ENCODE peak calls at places on chromosomes 16 and 17, in seven cellular contexts. K, Q, H, N, B, X and A are unnamed samples.
A peak's percentile ranks its signal among the peaks of the same experiment; 100 is the strongest.

GRCh38 chr16:1494711-1495110 is 1.6 kb downstream of the TELO2 start:
- DNase-seq in X (no peak), B (no peak), Q (peak; percentile 15), H (no peak), N (no peak), K (no peak), A (no peak)

GRCh38 chr16:3153077-3153368 is 18.2 kb downstream of the ZNF213 start:
- DNase-seq in X (no peak), N (no peak), K (no peak), H (no peak), B (no peak), Q (no peak), A (no peak)

GRCh38 chr16:64196444-64196843 is 925.4 kb downstream of the CDH11 start:
- DNase-seq in B (no peak), K (no peak), H (no peak), X (no peak), Q (peak; percentile 78), N (no peak), A (peak; percentile 81)

GRCh38 chr17:31225831-31226230 is 71.2 kb downstream of the OMG start:
- DNase-seq in X (no peak), H (no peak), K (no peak), N (no peak), B (no peak), Q (no peak), A (no peak)

GRCh38 chr17:47253541-47254402 is at the start of gene ITGB3:
- DNase-seq in X (peak; percentile 85), H (peak; percentile 65), N (peak; percentile 86), K (peak; percentile 82), B (peak; percentile 84), Q (peak; percentile 67), A (peak; percentile 83)

GRCh38 chr16:61580579-61580978 is 455.7 kb downstream of the CDH8 start:
- DNase-seq in Q (no peak), B (no peak), H (no peak), X (no peak), K (no peak), N (no peak), A (no peak)

GRCh38 chr17:78356163-78356713 is 3.6 kb downstream of the SOCS3 start:
- DNase-seq in K (peak; percentile 97), X (peak; percentile 89), Q (peak; percentile 98), B (peak; percentile 74), N (peak; percentile 92), H (no peak), A (peak; percentile 96)

GRCh38 chr16:46629331-46629843 is 8.2 kb upstream of the SHCBP1 start:
- DNase-seq in H (no peak), X (no peak), N (peak; percentile 63), Q (peak; percentile 60), B (peak; percentile 52), K (peak; percentile 80), A (peak; percentile 74)

GRCh38 chr16:67968440-67969285 is at the start of gene SLC12A4:
- DNase-seq in Q (peak; percentile 65), H (peak; percentile 64), X (peak; percentile 87), K (peak; percentile 93), B (peak; percentile 88), N (peak; percentile 93), A (peak; percentile 85)

GRCh38 chr17:61386251-61386650 is 13.4 kb upstream of the TBX2 start:
- DNase-seq in Q (no peak), K (no peak), X (no peak), B (no peak), N (no peak), H (no peak), A (no peak)

GRCh38 chr17:74402070-74402469 is 29.8 kb upstream of the GPRC5C start:
- DNase-seq in H (no peak), K (no peak), N (no peak), B (no peak), Q (no peak), X (no peak), A (no peak)
- H2BK5ac ChIP-seq in H (no peak overlapping the region), K (no peak overlapping the region), N (no peak overlapping the region), B (no peak overlapping the region), Q (no peak overlapping the region), X (no peak overlapping the region), A (no peak overlapping the region)

GRCh38 chr16:51984395-51984794 is 562.5 kb downstream of the TOX3 start:
- DNase-seq in N (no peak), B (no peak), K (no peak), H (no peak), X (no peak), Q (no peak), A (no peak)

GRCh38 chr16:51994597-51994996 is 552.3 kb downstream of the TOX3 start:
- DNase-seq in H (no peak), X (peak; percentile 65), K (no peak), B (no peak), N (no peak), Q (no peak), A (no peak)

GRCh38 chr16:51987519-51987918 is 559.4 kb downstream of the TOX3 start:
- DNase-seq in K (no peak), Q (no peak), X (no peak), B (no peak), N (no peak), H (no peak), A (no peak)

GRCh38 chr16:51988977-51989376 is 558.0 kb downstream of the TOX3 start:
- DNase-seq in K (no peak), B (no peak), H (no peak), N (no peak), Q (no peak), X (no peak), A (no peak)

DNA sequence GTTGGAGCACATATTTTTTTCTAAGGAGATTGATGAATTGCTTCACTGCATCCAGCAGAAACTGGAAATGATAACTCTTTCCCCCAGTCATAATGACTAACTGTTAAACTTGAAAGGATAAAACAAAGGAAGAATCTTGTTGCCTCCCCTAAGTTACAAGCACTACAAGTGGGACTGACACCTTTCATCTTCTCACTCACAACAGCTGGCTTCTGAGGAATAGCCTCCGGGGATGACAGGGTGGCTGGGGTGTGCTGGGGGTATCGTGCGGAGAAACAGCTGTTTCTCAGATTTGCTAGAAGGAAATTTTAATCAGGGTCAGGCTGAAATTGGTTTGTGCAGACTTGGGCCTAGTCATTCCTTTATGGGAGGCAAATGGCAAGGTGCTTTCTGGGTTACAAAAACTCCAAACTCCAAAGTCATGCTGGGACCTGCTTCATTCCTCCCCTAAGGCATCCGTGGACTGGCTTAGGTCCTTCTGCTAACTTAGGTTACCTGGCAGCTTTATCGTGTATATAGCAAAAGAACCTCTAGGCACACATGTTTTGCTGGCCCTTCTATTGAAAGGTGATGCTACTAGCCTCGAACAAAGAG is 557.2 kb downstream of the TOX3 start:
- DNase-seq in X (no peak), B (no peak), H (no peak), Q (no peak), K (no peak), N (no peak), A (no peak)
- H2BK5ac ChIP-seq in X (no peak overlapping the region), B (no peak overlapping the region), H (no peak overlapping the region), Q (no peak overlapping the region), K (no peak overlapping the region), N (no peak overlapping the region), A (no peak overlapping the region)

DNA sequence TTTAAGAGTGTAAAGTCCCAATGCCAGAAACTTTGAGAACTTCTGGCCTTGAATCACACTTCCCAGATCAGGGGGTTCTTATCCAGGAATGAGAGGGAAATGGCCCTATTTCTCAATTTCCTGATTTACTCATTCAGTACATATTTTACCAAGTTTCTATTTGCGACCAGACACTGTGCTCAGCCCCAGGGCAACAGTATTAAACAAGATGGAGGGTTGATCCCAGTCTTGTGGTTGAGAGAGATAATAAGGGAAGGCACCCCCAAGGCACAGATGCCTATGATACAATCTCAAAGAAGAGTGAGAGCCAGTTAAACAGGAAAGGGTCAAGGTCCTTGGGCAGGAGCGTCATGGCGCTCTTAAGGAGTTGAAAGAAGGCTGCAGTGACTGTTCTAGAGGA is 444.2 kb downstream of the HS3ST3B1 start:
- DNase-seq in X (peak; percentile 96), B (no peak), N (no peak), K (no peak), Q (peak; percentile 46), H (no peak), A (peak; percentile 80)
- H2BK5ac ChIP-seq in X (no peak overlapping the region), B (no peak overlapping the region), N (no peak overlapping the region), K (no peak overlapping the region), Q (peak overlapping the region; percentile 21), H (no peak overlapping the region), A (no peak overlapping the region)

GRCh38 chr17:10099051-10099571 is 99.3 kb downstream of the GAS7 start:
- DNase-seq in B (no peak), Q (peak; percentile 57), K (no peak), H (no peak), N (no peak), X (no peak), A (peak; percentile 83)
- H2BK5ac ChIP-seq in B (no peak overlapping the region), Q (no peak overlapping the region), K (no peak overlapping the region), H (no peak overlapping the region), N (no peak overlapping the region), X (no peak overlapping the region), A (no peak overlapping the region)

GRCh38 chr16:72221216-72221995 is 49.5 kb upstream of the PMFBP1 start:
- DNase-seq in Q (no peak), N (no peak), K (no peak), X (no peak), H (no peak), B (no peak), A (no peak)
- H2BK5ac ChIP-seq in Q (no peak overlapping the region), N (no peak overlapping the region), K (no peak overlapping the region), X (no peak overlapping the region), H (no peak overlapping the region), B (no peak overlapping the region), A (no peak overlapping the region)

GRCh38 chr16:20377181-20377580 is 24.7 kb upstream of the UMOD start:
- DNase-seq in K (no peak), Q (no peak), B (no peak), H (no peak), N (no peak), X (no peak), A (no peak)
- H2BK5ac ChIP-seq in K (no peak overlapping the region), Q (no peak overlapping the region), B (no peak overlapping the region), H (no peak overlapping the region), N (no peak overlapping the region), X (no peak overlapping the region), A (no peak overlapping the region)

GRCh38 chr16:57469046-57469445 is 6.6 kb downstream of the POLR2C start:
- DNase-seq in N (peak; percentile 7), B (no peak), Q (no peak), K (no peak), H (no peak), X (no peak), A (no peak)

GRCh38 chr16:57469917-57470470 is 7.5 kb downstream of the POLR2C start:
- DNase-seq in B (no peak), H (no peak), Q (no peak), K (no peak), N (peak; percentile 15), X (no peak), A (no peak)

GRCh38 chr16:57471209-57471608 is 8.7 kb downstream of the POLR2C start:
- DNase-seq in Q (no peak), X (no peak), B (no peak), N (no peak), K (no peak), H (no peak), A (no peak)

GRCh38 chr16:57470683-57471082 is 8.2 kb downstream of the POLR2C start:
- DNase-seq in X (no peak), Q (no peak), N (peak; percentile 19), B (no peak), K (no peak), H (no peak), A (peak; percentile 48)

GRCh38 chr16:57468346-57468745 is 5.9 kb downstream of the POLR2C start:
- DNase-seq in X (no peak), Q (no peak), H (no peak), N (no peak), B (no peak), K (no peak), A (no peak)
- H2BK5ac ChIP-seq in X (no peak overlapping the region), Q (no peak overlapping the region), H (no peak overlapping the region), N (no peak overlapping the region), B (no peak overlapping the region), K (no peak overlapping the region), A (no peak overlapping the region)